ENCODE peak calls at places on chromosome X, in five cellular contexts. L, Y, D, E and M are unnamed samples.

GRCh38 chrX:68827256-68827655 is 1.6 kb upstream of the EFNB1 start:
- DNase-seq in Y (no peak), L (no peak), D (no peak), E (peak; percentile 1), M (no peak)

GRCh38 chrX:23742174-23742692 is 843 bp downstream of the ACOT9 start:
- DNase-seq in Y (peak; percentile 83), L (peak; percentile 80), D (peak; percentile 13), E (peak; percentile 29), M (no peak)

GRCh38 chrX:38260231-38260630 is 39.6 kb upstream of the SRPX start:
- DNase-seq in E (peak; percentile 35), Y (peak; percentile 65), L (peak; percentile 42), D (no peak), M (peak; percentile 0)

GRCh38 chrX:1305411-1305810 is 31.2 kb upstream of the IL3RA start:
- DNase-seq in E (no peak), L (no peak), Y (no peak), D (no peak), M (no peak)

GRCh38 chrX:103941201-103941975 is 21.0 kb upstream of the TMSB15B start:
- DNase-seq in E (no peak), Y (peak; percentile 34), L (peak; percentile 44), D (no peak), M (no peak)

GRCh38 chrX:22135994-22136684 is 104.0 kb downstream of the PHEX start:
- DNase-seq in Y (peak; percentile 37), D (no peak), E (no peak), L (peak; percentile 64), M (peak; percentile 42)

GRCh38 chrX:64204701-64205440 is 637 bp downstream of the AMER1 start:
- DNase-seq in E (peak; percentile 36), L (peak; percentile 42), Y (peak; percentile 52), D (no peak), M (no peak)

GRCh38 chrX:133639726-133640125 is 224.4 kb upstream of the GPC4 start:
- DNase-seq in E (no peak), D (no peak), L (no peak), Y (peak; percentile 18), M (no peak)

GRCh38 chrX:40130207-40130606 is 32.4 kb upstream of the BCOR start:
- DNase-seq in Y (peak; percentile 71), E (no peak), L (peak; percentile 80), D (no peak), M (no peak)

GRCh38 chrX:147950352-147950751 is 30.8 kb upstream of the FMR1NB start:
- DNase-seq in E (no peak), L (no peak), D (no peak), Y (no peak), M (no peak)

GRCh38 chrX:17375631-17376380 is 806 bp downstream of the NHS start:
- DNase-seq in E (peak; percentile 42), L (peak; percentile 0), D (no peak), Y (peak; percentile 47), M (peak; percentile 18)

GRCh38 chrX:45479835-45480422 is 279.3 kb upstream of the DIPK2B start:
- DNase-seq in D (no peak), E (no peak), L (peak; percentile 82), Y (peak; percentile 28), M (no peak)

GRCh38 chrX:111568356-111568755 is 56.9 kb downstream of the SERTM2 start:
- DNase-seq in E (peak; percentile 72), L (peak; percentile 32), D (no peak), Y (peak; percentile 67), M (no peak)

GRCh38 chrX:54633641-54634040 is 103.6 kb downstream of the GNL3L start:
- DNase-seq in Y (peak; percentile 81), E (peak; percentile 59), L (peak; percentile 1), D (no peak), M (no peak)

GRCh38 chrX:152652467-152652866 is 14.8 kb downstream of the GABRQ start:
- DNase-seq in E (no peak), L (no peak), Y (no peak), D (no peak), M (no peak)

GRCh38 chrX:110944323-110944761 is 148.7 kb upstream of the CHRDL1 start:
- DNase-seq in L (no peak), D (no peak), E (peak; percentile 62), Y (peak; percentile 34), M (peak; percentile 11)

GRCh38 chrX:45011597-45011996 is 138.6 kb downstream of the KDM6A start:
- DNase-seq in L (no peak), D (no peak), E (no peak), Y (no peak), M (no peak)

GRCh38 chrX:28586291-28586690 is 955 bp upstream of the IL1RAPL1 start:
- DNase-seq in Y (peak; percentile 63), E (peak; percentile 70), D (no peak), L (peak; percentile 56), M (peak; percentile 31)

GRCh38 chrX:49884290-49884862 is 5.1 kb downstream of the USP27X start:
- DNase-seq in D (peak; percentile 19), E (peak; percentile 73), Y (peak; percentile 87), L (peak; percentile 51), M (peak; percentile 35)

GRCh38 chrX:129833153-129834004 is 10.3 kb downstream of the ZDHHC9 start:
- DNase-seq in L (peak; percentile 61), Y (no peak), E (no peak), D (no peak), M (no peak)

DNA sequence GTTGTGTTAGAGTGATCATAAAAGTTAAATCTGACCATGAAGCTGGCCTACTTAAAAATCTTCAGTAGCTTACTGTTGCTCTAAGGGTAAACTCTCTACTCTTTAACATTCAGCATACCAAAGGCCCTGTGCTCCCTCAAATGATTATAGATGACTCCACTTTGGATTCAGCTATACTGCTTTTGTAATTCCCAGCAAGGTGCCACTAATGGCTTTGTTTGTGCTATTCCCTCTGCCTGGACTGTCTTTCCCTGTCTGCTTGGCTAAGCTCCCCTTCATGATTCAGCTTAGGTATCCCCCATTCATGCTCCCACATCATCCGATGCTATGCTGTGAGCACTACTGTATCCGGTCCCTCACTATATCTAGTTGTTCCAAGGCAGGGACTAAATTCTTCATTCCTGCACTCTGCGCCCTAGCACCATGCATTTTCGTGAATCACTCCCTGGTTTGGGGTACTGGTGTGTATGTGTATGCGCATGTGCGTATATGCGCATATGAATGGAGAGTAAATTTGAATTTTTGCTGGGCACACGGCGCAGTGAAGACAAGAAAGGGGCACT is 456 bp upstream of the PBDC1 start:
- DNase-seq in L (no peak), D (no peak), Y (no peak), E (no peak), M (peak; percentile 21)
- H3K4ac ChIP-seq in L (no peak overlapping the region), D (peak overlapping the region; percentile 38), Y (no peak overlapping the region), E (no peak overlapping the region), M (no peak overlapping the region)

GRCh38 chrX:10557166-10557565 is 63.2 kb downstream of the MID1 start:
- DNase-seq in D (no peak), Y (no peak), L (no peak), E (no peak), M (no peak)

GRCh38 chrX:10555846-10556245 is 64.5 kb downstream of the MID1 start:
- DNase-seq in D (no peak), L (no peak), Y (no peak), E (no peak), M (no peak)

GRCh38 chrX:10549280-10549679 is 71.1 kb downstream of the MID1 start:
- DNase-seq in L (no peak), Y (no peak), E (no peak), D (no peak), M (no peak)

GRCh38 chrX:10556405-10556804 is 64.0 kb downstream of the MID1 start:
- DNase-seq in D (no peak), E (no peak), Y (no peak), L (no peak), M (no peak)

GRCh38 chrX:10554612-10555270 is 65.6 kb downstream of the MID1 start:
- DNase-seq in L (peak; percentile 23), E (no peak), Y (no peak), D (no peak), M (no peak)
- H3K4ac ChIP-seq in L (no peak overlapping the region), E (no peak overlapping the region), Y (no peak overlapping the region), D (no peak overlapping the region), M (no peak overlapping the region)

DNA sequence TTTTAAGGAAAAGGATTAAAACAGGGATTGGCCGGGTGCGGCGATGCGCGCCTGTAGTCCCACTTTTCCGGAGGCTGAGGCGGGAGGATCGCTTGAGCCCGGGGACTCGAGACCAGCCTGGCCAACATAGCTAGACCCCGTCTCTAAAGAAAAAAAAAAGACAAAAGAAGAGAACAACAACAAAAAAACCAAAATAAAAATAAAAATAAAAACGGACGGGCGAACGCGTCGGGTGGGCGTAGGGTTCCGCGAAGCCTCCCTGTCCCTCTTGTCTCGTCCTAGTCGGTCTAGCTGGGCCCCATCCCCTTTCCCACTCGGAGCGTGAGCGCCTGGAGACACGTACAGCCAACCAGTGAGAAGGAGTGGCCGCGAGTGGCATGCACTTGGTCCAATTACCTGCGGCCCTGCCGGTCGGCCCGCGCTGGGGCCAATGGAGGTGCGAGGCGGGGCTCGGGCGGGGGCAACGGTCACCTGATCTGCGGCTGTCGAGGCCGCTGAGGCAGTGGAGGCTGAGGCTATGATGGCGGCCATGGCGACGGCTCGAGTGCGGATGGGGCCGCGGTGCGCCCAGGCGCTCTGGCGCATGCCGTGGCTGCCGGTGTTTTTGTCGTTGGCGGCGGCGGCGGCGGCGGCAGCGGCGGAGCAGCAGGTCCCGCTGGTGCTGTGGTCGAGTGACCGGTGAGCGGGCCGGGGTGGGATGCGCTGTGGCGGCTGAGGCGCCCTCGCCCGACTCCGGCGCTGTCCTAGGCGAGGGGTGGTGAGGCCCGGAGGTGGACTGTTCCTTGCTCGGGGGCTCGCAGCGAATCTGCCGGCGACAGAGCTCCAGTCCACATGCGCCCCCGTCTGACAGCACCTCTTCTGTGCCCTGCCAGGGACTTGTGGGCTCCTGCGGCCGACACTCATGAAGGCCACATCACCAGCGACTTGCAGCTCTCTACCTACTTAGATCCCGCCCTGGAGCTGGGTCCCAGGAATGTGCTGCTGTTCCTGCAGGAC is at the start of gene ATP6AP1:
- DNase-seq in D (no peak), Y (peak; percentile 96), L (peak; percentile 95), E (peak; percentile 92), M (peak; percentile 82)
- H3K4ac ChIP-seq in D (no peak within 1 kb of the TSS), Y (peak within 1 kb of the TSS; percentile 90), L (peak within 1 kb of the TSS; percentile 47), E (no peak within 1 kb of the TSS), M (no peak within 1 kb of the TSS)

GRCh38 chrX:136880452-136881013 is at the start of gene RBMX:
- DNase-seq in L (peak; percentile 94), D (peak; percentile 67), Y (peak; percentile 96), E (peak; percentile 86), M (peak; percentile 92)

GRCh38 chrX:136878423-136878822 is 2.1 kb downstream of the RBMX start:
- DNase-seq in E (no peak), L (no peak), D (no peak), Y (no peak), M (no peak)

GRCh38 chrX:136879001-136879667 is 1.4 kb downstream of the RBMX start:
- DNase-seq in Y (no peak), D (no peak), E (no peak), L (peak; percentile 32), M (no peak)

DNA sequence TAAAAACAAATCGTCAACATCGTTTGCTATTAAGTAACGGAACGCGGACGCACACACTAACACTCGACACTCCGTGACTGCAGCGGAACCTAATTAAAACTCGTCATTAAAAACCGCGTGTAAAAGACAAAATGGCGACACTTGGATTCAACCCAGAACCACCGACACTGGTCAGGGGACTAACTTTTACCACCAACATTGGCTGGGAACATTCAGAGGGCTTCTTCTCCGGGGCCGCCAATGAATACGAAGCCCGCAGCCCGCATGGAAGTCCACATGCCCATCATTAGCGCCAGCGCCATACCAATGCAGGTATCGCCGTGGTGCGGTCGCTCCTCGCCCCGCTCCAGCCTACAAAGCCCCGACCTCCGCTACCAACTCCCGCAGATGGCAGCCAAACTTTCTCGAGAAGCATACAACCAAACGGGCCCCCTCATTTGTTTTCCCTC is 498 bp downstream of the RBMX start:
- DNase-seq in Y (peak; percentile 31), D (no peak), E (no peak), L (peak; percentile 37), M (no peak)
- H3K4ac ChIP-seq in Y (peak overlapping the region; percentile 95), D (peak overlapping the region; percentile 8), E (peak overlapping the region; percentile 82), L (peak overlapping the region; percentile 46), M (no peak overlapping the region)